ENCODE peak calls at places on chromosome 18, in six cellular contexts. A is NCI-H2029 treated with DMSO at 0.1 percent for 48 hours; H is kidney; E is adrenal gland; Z is activated T-helper 1 cell treated with anti-CD3 and anti-CD28 coated beads, Interleukin-12 subunit alpha, Interleukin-12 subunit beta, Interleukin-2, Interleukin-4 antibody, amounts not matched to agents 30 ng/mL and 10 ng/mL and 1 ng/mL, durations not matched to agents 14 hours and 24 hours and 36 hours; L is HuH-7.5. R is an unnamed sample.

GRCh38 chr18:7898181-7898580 is 331.1 kb downstream of the PTPRM start:
- DNase-seq in A (no peak), H (no peak), E (no peak), Z (no peak), L (no peak), R (no peak)

GRCh38 chr18:58529714-58530354 is 99.1 kb downstream of the ALPK2 start:
- DNase-seq in A (no peak), H (no peak), E (peak), Z (peak), L (peak), R (peak)

GRCh38 chr18:56235061-56235772 is 403.2 kb downstream of the TXNL1 start:
- DNase-seq in A (no peak), H (no peak), E (no peak), Z (no peak), L (no peak), R (no peak)

GRCh38 chr18:49972535-49972934 is 159.2 kb upstream of the ACAA2 start:
- DNase-seq in A (no peak), H (no peak), E (no peak), Z (no peak), L (no peak), R (no peak)

GRCh38 chr18:49565656-49566055 is 3.8 kb downstream of the LIPG start:
- DNase-seq in A (peak), H (no peak), E (peak), Z (no peak), L (no peak), R (peak)

GRCh38 chr18:9916067-9916684 is 2.4 kb downstream of the VAPA start:
- DNase-seq in A (no peak), H (no peak), E (no peak), Z (no peak), L (no peak), R (no peak)

GRCh38 chr18:43542016-43542415 is 264.7 kb upstream of the SYT4 start:
- DNase-seq in A (no peak), H (no peak), E (no peak), Z (no peak), L (no peak), R (no peak)

GRCh38 chr18:74803769-74804168 is 206.1 kb downstream of the ZNF407 start:
- DNase-seq in A (no peak), H (no peak), E (peak), Z (no peak), L (no peak), R (no peak)

GRCh38 chr18:40867452-40867851 is 1087.6 kb upstream of the PIK3C3 start:
- DNase-seq in A (no peak), H (no peak), E (no peak), Z (no peak), L (no peak), R (no peak)

GRCh38 chr18:9474103-9474982 is 970 bp upstream of the RALBP1 start:
- DNase-seq in A (no peak), H (peak), E (no peak), Z (no peak), L (peak), R (peak)

GRCh38 chr18:62030091-62030985 is 137.5 kb upstream of the RNF152 start:
- DNase-seq in A (no peak), H (no peak), E (no peak), Z (no peak), L (no peak), R (no peak)

GRCh38 chr18:62183578-62184195 is 3.2 kb downstream of the PIGN start:
- DNase-seq in A (no peak), H (no peak), E (no peak), Z (peak), L (no peak), R (no peak)

GRCh38 chr18:3615374-3615773 is 165.4 kb downstream of the TGIF1 start:
- DNase-seq in A (no peak), H (no peak), E (no peak), Z (no peak), L (no peak), R (no peak)

GRCh38 chr18:49728542-49728941 is 84.8 kb downstream of the ACAA2 start:
- DNase-seq in A (peak), H (no peak), E (no peak), Z (peak), L (peak), R (peak)

GRCh38 chr18:74604774-74605173 is 7.1 kb downstream of the ZNF407 start:
- DNase-seq in A (no peak), H (no peak), E (no peak), Z (no peak), L (no peak), R (no peak)

GRCh38 chr18:27120246-27120645 is 64.9 kb downstream of the CHST9 start:
- DNase-seq in A (no peak), H (no peak), E (no peak), Z (no peak), L (no peak), R (no peak)

GRCh38 chr18:79480171-79480981 is 84.6 kb downstream of the NFATC1 start:
- DNase-seq in A (no peak), H (peak), E (peak), Z (no peak), L (no peak), R (no peak)

GRCh38 chr18:25798026-25798537 is 292.3 kb downstream of the SS18 start:
- DNase-seq in A (no peak), H (no peak), E (no peak), Z (no peak), L (no peak), R (no peak)

GRCh38 chr18:22999212-22999611 is 66.1 kb downstream of the RBBP8 start:
- DNase-seq in A (no peak), H (no peak), E (no peak), Z (no peak), L (no peak), R (peak)

GRCh38 chr18:7872569-7872968 is 305.5 kb downstream of the PTPRM start:
- DNase-seq in A (peak), H (no peak), E (peak), Z (no peak), L (no peak), R (peak)

GRCh38 chr18:68409585-68409984 is 305.3 kb downstream of the TMX3 start:
- DNase-seq in A (no peak), H (no peak), E (no peak), Z (no peak), L (no peak), R (no peak)

GRCh38 chr18:57660961-57661360 is 39.3 kb upstream of the NARS1 start:
- DNase-seq in A (no peak), H (no peak), E (no peak), Z (no peak), L (no peak), R (no peak)

GRCh38 chr18:3540805-3541548 is 91.0 kb downstream of the TGIF1 start:
- DNase-seq in A (no peak), H (no peak), E (no peak), Z (no peak), L (no peak), R (no peak)

GRCh38 chr18:33820517-33821368 is 242.7 kb downstream of the ASXL3 start:
- DNase-seq in A (no peak), H (peak), E (no peak), Z (no peak), L (no peak), R (no peak)

GRCh38 chr18:57984490-57985109 is 59.4 kb upstream of the NEDD4L start:
- DNase-seq in A (no peak), H (no peak), E (no peak), Z (no peak), L (no peak), R (no peak)

GRCh38 chr18:62399781-62400308 is 74.7 kb downstream of the TNFRSF11A start:
- DNase-seq in A (peak), H (no peak), E (no peak), Z (no peak), L (peak), R (peak)

GRCh38 chr18:3238742-3239141 is 8.9 kb upstream of the MYL12A start:
- DNase-seq in A (no peak), H (no peak), E (no peak), Z (no peak), L (no peak), R (no peak)

GRCh38 chr18:76691800-76692199 is 130.6 kb upstream of the ZNF236 start:
- DNase-seq in A (no peak), H (no peak), E (no peak), Z (no peak), L (no peak), R (no peak)

GRCh38 chr18:62118324-62118723 is 68.5 kb downstream of the PIGN start:
- DNase-seq in A (no peak), H (no peak), E (no peak), Z (no peak), L (no peak), R (peak)

GRCh38 chr18:3051718-3052410 is 38.9 kb upstream of the LPIN2 start:
- DNase-seq in A (peak), H (no peak), E (no peak), Z (no peak), L (peak), R (peak)

GRCh38 chr18:48002933-48003365 is 72.5 kb upstream of the SMAD2 start:
- DNase-seq in A (no peak), H (peak), E (peak), Z (no peak), L (no peak), R (peak)

GRCh38 chr18:69945220-69946114 is 2.2 kb downstream of the CD226 start:
- DNase-seq in A (no peak), H (no peak), E (no peak), Z (no peak), L (no peak), R (no peak)

GRCh38 chr18:58449366-58449935 is 179.4 kb downstream of the ALPK2 start:
- DNase-seq in A (no peak), H (no peak), E (no peak), Z (no peak), L (no peak), R (no peak)

GRCh38 chr18:79872852-79873444 is 75.2 kb downstream of the KCNG2 start:
- DNase-seq in A (no peak), H (no peak), E (no peak), Z (no peak), L (no peak), R (no peak)

R was measured in MG63.